ENCODE peak calls at places on chromosomes 6 and 20, in ten cellular contexts. One of them, this sample, is unnamed.

GRCh38 chr6:71197267-71197666 is 91.3 kb upstream of the OGFRL1 start:
- DNase-seq in ovary: no peak
- DNase-seq in IMR-90: peak
- DNase-seq in GM12891: no peak
- DNase-seq in K562: no peak
- DNase-seq in H54: peak
- DNase-seq in adrenal gland: no peak
- DNase-seq in uterus: no peak
- DNase-seq in HCT116: no peak
- DNase-seq in testis: no peak
- DNase-seq in this sample: no peak

GRCh38 chr6:150189176-150189575 is 46.3 kb downstream of the PPP1R14C start:
- DNase-seq in H54: no peak
- DNase-seq in ovary: no peak
- DNase-seq in testis: no peak
- DNase-seq in K562: no peak
- DNase-seq in HCT116: no peak
- DNase-seq in IMR-90: no peak
- DNase-seq in GM12891: no peak
- DNase-seq in adrenal gland: no peak
- DNase-seq in uterus: no peak
- DNase-seq in this sample: no peak

GRCh38 chr20:41599699-41600104 is 18.5 kb downstream of the CHD6 start:
- DNase-seq in K562: no peak
- DNase-seq in uterus: no peak
- DNase-seq in HCT116: no peak
- DNase-seq in H54: no peak
- DNase-seq in IMR-90: no peak
- DNase-seq in adrenal gland: no peak
- DNase-seq in testis: no peak
- DNase-seq in GM12891: no peak
- DNase-seq in ovary: no peak
- DNase-seq in this sample: peak

GRCh38 chr20:24502184-24502583 is 32.8 kb downstream of the SYNDIG1 start:
- DNase-seq in HCT116: no peak
- DNase-seq in IMR-90: peak
- DNase-seq in testis: no peak
- DNase-seq in H54: peak
- DNase-seq in adrenal gland: peak
- DNase-seq in ovary: no peak
- DNase-seq in K562: no peak
- DNase-seq in uterus: peak
- DNase-seq in GM12891: no peak
- DNase-seq in this sample: no peak

GRCh38 chr6:35302604-35303218 is 5.1 kb downstream of the DEF6 start:
- DNase-seq in testis: no peak
- DNase-seq in adrenal gland: no peak
- DNase-seq in H54: peak
- DNase-seq in HCT116: peak
- DNase-seq in ovary: no peak
- DNase-seq in uterus: no peak
- DNase-seq in IMR-90: peak
- DNase-seq in GM12891: peak
- DNase-seq in K562: peak
- DNase-seq in this sample: peak

GRCh38 chr20:48783533-48784272 is 44.1 kb downstream of the PREX1 start:
- DNase-seq in H54: no peak
- DNase-seq in uterus: no peak
- DNase-seq in adrenal gland: no peak
- DNase-seq in ovary: no peak
- DNase-seq in GM12891: no peak
- DNase-seq in IMR-90: peak
- DNase-seq in testis: no peak
- DNase-seq in K562: no peak
- DNase-seq in HCT116: no peak
- DNase-seq in this sample: no peak

GRCh38 chr6:101403566-101403965 is 10.1 kb downstream of the GRIK2 start:
- DNase-seq in GM12891: no peak
- DNase-seq in testis: no peak
- DNase-seq in K562: no peak
- DNase-seq in uterus: no peak
- DNase-seq in IMR-90: peak
- DNase-seq in H54: no peak
- DNase-seq in ovary: no peak
- DNase-seq in adrenal gland: no peak
- DNase-seq in HCT116: no peak
- DNase-seq in this sample: no peak

GRCh38 chr20:43534791-43535350 is 24.0 kb upstream of the SGK2 start:
- DNase-seq in GM12891: no peak
- DNase-seq in H54: no peak
- DNase-seq in HCT116: no peak
- DNase-seq in ovary: no peak
- DNase-seq in adrenal gland: no peak
- DNase-seq in IMR-90: no peak
- DNase-seq in K562: no peak
- DNase-seq in testis: no peak
- DNase-seq in uterus: no peak
- DNase-seq in this sample: no peak

GRCh38 chr6:44788387-44788981 is 401.0 kb downstream of the CDC5L start:
- DNase-seq in H54: no peak
- DNase-seq in testis: no peak
- DNase-seq in GM12891: no peak
- DNase-seq in uterus: no peak
- DNase-seq in K562: no peak
- DNase-seq in IMR-90: peak
- DNase-seq in HCT116: no peak
- DNase-seq in adrenal gland: no peak
- DNase-seq in ovary: no peak
- DNase-seq in this sample: no peak

GRCh38 chr20:33790571-33790970 is 20.6 kb upstream of the CHMP4B start:
- DNase-seq in HCT116: no peak
- DNase-seq in K562: no peak
- DNase-seq in H54: no peak
- DNase-seq in adrenal gland: no peak
- DNase-seq in ovary: no peak
- DNase-seq in testis: no peak
- DNase-seq in uterus: no peak
- DNase-seq in GM12891: no peak
- DNase-seq in IMR-90: no peak
- DNase-seq in this sample: no peak

GRCh38 chr20:2872304-2873009 is 824 bp upstream of the PTPRA start:
- DNase-seq in uterus: peak
- DNase-seq in K562: peak
- DNase-seq in IMR-90: peak
- DNase-seq in GM12891: peak
- DNase-seq in HCT116: no peak
- DNase-seq in adrenal gland: peak
- DNase-seq in ovary: peak
- DNase-seq in testis: peak
- DNase-seq in H54: no peak
- DNase-seq in this sample: peak

GRCh38 chr20:46400253-46400652 is 6.2 kb downstream of the ELMO2 start:
- DNase-seq in K562: no peak
- DNase-seq in IMR-90: peak
- DNase-seq in testis: peak
- DNase-seq in adrenal gland: peak
- DNase-seq in HCT116: no peak
- DNase-seq in H54: no peak
- DNase-seq in uterus: peak
- DNase-seq in GM12891: no peak
- DNase-seq in ovary: no peak
- DNase-seq in this sample: no peak

GRCh38 chr20:37298190-37298939 is 8.9 kb downstream of the MANBAL start:
- DNase-seq in testis: no peak
- DNase-seq in adrenal gland: no peak
- DNase-seq in ovary: no peak
- DNase-seq in GM12891: no peak
- DNase-seq in K562: no peak
- DNase-seq in IMR-90: peak
- DNase-seq in H54: no peak
- DNase-seq in uterus: peak
- DNase-seq in HCT116: no peak
- DNase-seq in this sample: peak

DNA sequence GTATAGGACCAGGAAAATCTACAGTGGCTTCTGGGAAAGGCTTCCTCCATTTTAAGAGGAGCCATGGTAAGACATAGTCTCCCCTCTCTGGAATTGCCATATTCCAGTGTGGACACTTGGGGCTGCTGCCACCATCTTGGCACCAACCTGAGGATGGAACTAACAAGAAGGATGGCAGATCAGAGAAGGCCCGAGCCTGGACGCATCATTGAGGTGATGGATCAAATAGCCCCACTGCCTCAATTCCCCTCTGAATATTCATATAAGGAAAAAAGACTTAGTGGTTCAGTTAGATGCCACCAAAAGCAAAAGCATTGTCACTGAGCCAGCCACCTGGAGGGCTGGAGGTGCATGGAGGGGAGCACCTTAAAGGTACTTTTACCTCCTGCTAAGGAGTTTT is 25.9 kb downstream of the PLAGL2 start:
- DNase-seq in adrenal gland: no peak
- DNase-seq in GM12891: no peak
- DNase-seq in H54: no peak
- DNase-seq in K562: no peak
- DNase-seq in uterus: no peak
- DNase-seq in HCT116: no peak
- DNase-seq in ovary: no peak
- DNase-seq in testis: no peak
- DNase-seq in IMR-90: no peak
- DNase-seq in this sample: no peak
- TF ChIP-seq POLR2A in adrenal gland: no peak
- TF ChIP-seq POLR2A in GM12891: no peak
- TF ChIP-seq POLR2A in H54: no peak
- TF ChIP-seq POLR2A in K562: no peak
- TF ChIP-seq POLR2A in uterus: no peak
- TF ChIP-seq POLR2A in HCT116: no peak
- TF ChIP-seq POLR2A in ovary: no peak
- TF ChIP-seq POLR2A in testis: no peak
- TF ChIP-seq POLR2A in IMR-90: no peak
- TF ChIP-seq POLR2A in this sample: no peak

DNA sequence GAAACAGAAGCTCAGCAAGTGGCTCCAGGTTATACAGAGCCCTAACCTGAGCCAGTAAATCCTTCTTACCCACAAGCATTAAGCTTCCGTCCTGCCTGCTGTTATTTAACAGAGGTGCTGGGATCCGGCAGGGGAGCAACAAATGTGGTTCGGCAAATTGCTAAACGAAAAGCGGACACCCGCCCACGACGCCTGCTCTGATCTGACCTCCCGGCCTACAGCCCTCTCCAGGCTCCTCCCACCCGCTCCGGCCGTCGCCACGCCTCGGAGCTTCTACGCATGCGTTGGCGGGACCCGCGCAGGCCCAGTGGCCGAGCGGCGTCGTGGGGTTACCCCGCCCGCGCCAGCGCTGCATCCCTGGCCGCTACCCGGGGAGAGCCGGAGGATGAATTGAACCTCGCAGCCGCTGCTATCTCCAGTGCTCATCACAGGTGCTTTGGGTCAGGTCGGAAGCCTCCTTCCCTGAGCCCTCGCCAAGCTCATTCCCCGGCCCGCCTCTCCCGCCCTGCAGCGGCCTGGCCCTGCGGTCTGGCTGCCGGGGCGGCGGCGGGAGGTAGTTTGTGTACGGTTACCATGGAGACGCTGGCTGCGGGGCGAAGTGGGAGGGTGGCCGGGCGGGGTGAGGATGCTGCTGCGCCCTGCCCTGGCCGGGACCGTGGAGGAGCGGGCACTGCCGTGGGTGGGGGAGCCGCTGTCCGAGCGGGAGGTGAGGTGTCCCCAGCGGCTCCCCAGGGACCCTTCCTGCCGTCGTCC is at the start of gene ARMC2:
- DNase-seq in testis: peak
- DNase-seq in uterus: peak
- DNase-seq in IMR-90: peak
- DNase-seq in adrenal gland: peak
- DNase-seq in GM12891: peak
- DNase-seq in HCT116: peak
- DNase-seq in H54: peak
- DNase-seq in ovary: peak
- DNase-seq in K562: peak
- DNase-seq in this sample: peak
- TF ChIP-seq POLR2A in testis: peak
- TF ChIP-seq POLR2A in uterus: peak
- TF ChIP-seq POLR2A in IMR-90: peak
- TF ChIP-seq POLR2A in adrenal gland: no peak
- TF ChIP-seq POLR2A in GM12891: no peak
- TF ChIP-seq POLR2A in HCT116: peak
- TF ChIP-seq POLR2A in H54: peak
- TF ChIP-seq POLR2A in ovary: peak
- TF ChIP-seq POLR2A in K562: peak
- TF ChIP-seq POLR2A in this sample: peak

DNA sequence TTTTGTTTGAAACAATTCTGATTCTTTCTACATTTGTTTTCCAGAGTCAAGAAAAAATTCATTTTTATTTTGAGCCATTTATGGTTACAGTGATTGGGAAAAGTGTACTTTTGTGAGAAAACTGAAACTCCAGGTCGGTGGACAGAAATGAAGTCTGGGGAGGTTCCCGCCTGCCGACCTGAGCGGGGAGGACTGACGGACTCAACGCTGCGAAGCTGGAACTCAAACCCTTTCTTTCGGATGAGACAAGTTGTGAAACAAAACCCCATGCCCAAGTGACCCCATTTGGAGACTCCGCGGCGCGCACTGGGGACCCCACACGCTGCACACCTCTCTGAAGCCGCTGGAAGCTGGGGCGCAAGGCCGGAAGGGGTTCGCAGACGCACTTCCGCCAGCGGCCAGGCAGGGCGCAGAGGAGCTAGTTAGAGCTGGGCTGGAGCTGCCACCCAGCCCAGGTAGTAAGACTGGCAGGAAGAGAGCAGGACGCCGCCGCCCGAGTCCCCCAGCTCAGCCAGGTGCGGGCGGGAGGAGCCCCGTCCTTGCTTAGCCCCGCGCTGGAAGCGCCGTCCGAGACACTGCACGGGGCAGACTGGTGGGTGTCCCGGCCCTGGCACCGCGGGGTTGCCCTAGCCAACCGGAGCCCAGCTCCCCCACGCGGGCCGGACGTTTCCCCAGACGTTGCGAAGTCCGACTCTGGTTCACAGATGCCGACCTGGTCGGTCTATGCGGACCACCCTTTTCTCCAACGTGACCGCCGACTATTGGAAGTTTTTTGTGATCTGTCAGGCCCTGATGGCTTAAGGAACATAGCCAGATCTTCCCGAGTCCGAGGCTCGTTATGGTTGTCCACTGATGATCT is 19.8 kb upstream of the ZSCAN16 start:
- DNase-seq in adrenal gland: peak
- DNase-seq in K562: peak
- DNase-seq in H54: peak
- DNase-seq in HCT116: peak
- DNase-seq in IMR-90: peak
- DNase-seq in GM12891: peak
- DNase-seq in ovary: peak
- DNase-seq in uterus: peak
- DNase-seq in testis: peak
- DNase-seq in this sample: peak
- TF ChIP-seq POLR2A in adrenal gland: peak
- TF ChIP-seq POLR2A in K562: peak
- TF ChIP-seq POLR2A in H54: peak
- TF ChIP-seq POLR2A in HCT116: peak
- TF ChIP-seq POLR2A in IMR-90: peak
- TF ChIP-seq POLR2A in GM12891: peak
- TF ChIP-seq POLR2A in ovary: peak
- TF ChIP-seq POLR2A in uterus: peak
- TF ChIP-seq POLR2A in testis: peak
- TF ChIP-seq POLR2A in this sample: peak

GRCh38 chr6:7910654-7911344 is at the start of gene TXNDC5:
- DNase-seq in adrenal gland: peak
- DNase-seq in HCT116: no peak
- DNase-seq in GM12891: peak
- DNase-seq in uterus: peak
- DNase-seq in H54: peak
- DNase-seq in ovary: peak
- DNase-seq in testis: peak
- DNase-seq in IMR-90: peak
- DNase-seq in K562: peak
- DNase-seq in this sample: peak
- TF ChIP-seq POLR2A in adrenal gland: peak
- TF ChIP-seq POLR2A in HCT116: peak
- TF ChIP-seq POLR2A in GM12891: no peak
- TF ChIP-seq POLR2A in uterus: no peak
- TF ChIP-seq POLR2A in H54: peak
- TF ChIP-seq POLR2A in ovary: no peak
- TF ChIP-seq POLR2A in testis: no peak
- TF ChIP-seq POLR2A in IMR-90: no peak
- TF ChIP-seq POLR2A in K562: peak
- TF ChIP-seq POLR2A in this sample: peak